ENCODE peak calls at places on chromosome 18, in four cellular contexts. One of them, this sample, is unnamed.

GRCh38 chr18:75489493-75490190 is 62.1 kb upstream of the SMIM21 start:
- DNase-seq in K562: no peak
- DNase-seq in WTC11: no peak
- DNase-seq in H1: no peak
- DNase-seq in this sample: no peak

GRCh38 chr18:36015629-36016028 is 43.1 kb downstream of the RMP24 start:
- DNase-seq in K562: no peak
- DNase-seq in WTC11: no peak
- DNase-seq in H1: no peak
- DNase-seq in this sample: no peak

GRCh38 chr18:49362431-49362830 is 98.0 kb downstream of the DYM start:
- DNase-seq in K562: no peak
- DNase-seq in WTC11: no peak
- DNase-seq in H1: no peak
- DNase-seq in this sample: no peak

GRCh38 chr18:37385846-37386435 is 179.7 kb downstream of the CELF4 start:
- DNase-seq in K562: peak
- DNase-seq in WTC11: no peak
- DNase-seq in H1: no peak
- DNase-seq in this sample: peak

GRCh38 chr18:13452448-13452811 is 233.9 kb downstream of the LDLRAD4 start:
- DNase-seq in K562: no peak
- DNase-seq in WTC11: no peak
- DNase-seq in H1: no peak
- DNase-seq in this sample: no peak

GRCh38 chr18:36441872-36442271 is 144.4 kb downstream of the FHOD3 start:
- DNase-seq in K562: no peak
- DNase-seq in WTC11: no peak
- DNase-seq in H1: no peak
- DNase-seq in this sample: no peak

GRCh38 chr18:25953111-25953510 is 137.3 kb downstream of the SS18 start:
- DNase-seq in K562: no peak
- DNase-seq in WTC11: no peak
- DNase-seq in H1: no peak
- DNase-seq in this sample: no peak

GRCh38 chr18:46939337-46939963 is 22.0 kb downstream of the KATNAL2 start:
- DNase-seq in K562: no peak
- DNase-seq in WTC11: no peak
- DNase-seq in H1: no peak
- DNase-seq in this sample: no peak

GRCh38 chr18:37659906-37660305 is 94.3 kb upstream of the CELF4 start:
- DNase-seq in K562: no peak
- DNase-seq in WTC11: no peak
- DNase-seq in H1: no peak
- DNase-seq in this sample: no peak

GRCh38 chr18:2096581-2096980 is 474.7 kb downstream of the METTL4 start:
- DNase-seq in K562: no peak
- DNase-seq in WTC11: no peak
- DNase-seq in H1: no peak
- DNase-seq in this sample: no peak

GRCh38 chr18:37422116-37422515 is 143.5 kb downstream of the CELF4 start:
- DNase-seq in K562: no peak
- DNase-seq in WTC11: no peak
- DNase-seq in H1: no peak
- DNase-seq in this sample: peak

GRCh38 chr18:12278153-12278764 is 24.1 kb downstream of the CIDEA start:
- DNase-seq in K562: no peak
- DNase-seq in WTC11: peak
- DNase-seq in H1: no peak
- DNase-seq in this sample: no peak

GRCh38 chr18:13005289-13005688 is 14.1 kb downstream of the CEP192 start:
- DNase-seq in K562: no peak
- DNase-seq in WTC11: no peak
- DNase-seq in H1: no peak
- DNase-seq in this sample: no peak

GRCh38 chr18:13500227-13500865 is 226.0 kb downstream of the FAM210A start:
- DNase-seq in K562: no peak
- DNase-seq in WTC11: peak
- DNase-seq in H1: peak
- DNase-seq in this sample: no peak

GRCh38 chr18:76380791-76381405 is 114.1 kb downstream of the ZNF516 start:
- DNase-seq in K562: peak
- DNase-seq in WTC11: peak
- DNase-seq in H1: peak
- DNase-seq in this sample: no peak

GRCh38 chr18:76923485-76924085 is 101.2 kb downstream of the ZNF236 start:
- DNase-seq in K562: peak
- DNase-seq in WTC11: peak
- DNase-seq in H1: peak
- DNase-seq in this sample: peak

GRCh38 chr18:21703241-21703820 is 1.2 kb downstream of the ABHD3 start:
- DNase-seq in K562: peak
- DNase-seq in WTC11: peak
- DNase-seq in H1: no peak
- DNase-seq in this sample: peak

GRCh38 chr18:45050712-45051639 is 370.3 kb downstream of the SETBP1 start:
- DNase-seq in K562: no peak
- DNase-seq in WTC11: no peak
- DNase-seq in H1: no peak
- DNase-seq in this sample: peak

GRCh38 chr18:45456076-45457066 is 158.9 kb upstream of the SLC14A2 start:
- DNase-seq in K562: no peak
- DNase-seq in WTC11: no peak
- DNase-seq in H1: no peak
- DNase-seq in this sample: no peak

GRCh38 chr18:45890606-45891005 is 65.1 kb downstream of the SIGLEC15 start:
- DNase-seq in K562: no peak
- DNase-seq in WTC11: no peak
- DNase-seq in H1: no peak
- DNase-seq in this sample: no peak

GRCh38 chr18:58117685-58118403 is 73.8 kb downstream of the NEDD4L start:
- DNase-seq in K562: peak
- DNase-seq in WTC11: no peak
- DNase-seq in H1: no peak
- DNase-seq in this sample: no peak

GRCh38 chr18:28786941-28787340 is 610.0 kb upstream of the CDH2 start:
- DNase-seq in K562: no peak
- DNase-seq in WTC11: no peak
- DNase-seq in H1: no peak
- DNase-seq in this sample: no peak

GRCh38 chr18:75265255-75265654 is 54.7 kb downstream of the TSHZ1 start:
- DNase-seq in K562: no peak
- DNase-seq in WTC11: no peak
- DNase-seq in H1: no peak
- DNase-seq in this sample: no peak

GRCh38 chr18:62715439-62715792 is at the start of gene PHLPP1:
- DNase-seq in K562: no peak
- DNase-seq in WTC11: no peak
- DNase-seq in H1: no peak
- DNase-seq in this sample: no peak
- TF ChIP-seq USF2 in K562: no peak
- TF ChIP-seq USF2 in WTC11: no peak
- TF ChIP-seq USF2 in H1: no peak
- TF ChIP-seq USF2 in this sample: no peak

GRCh38 chr18:50969448-50969847 is 1.6 kb downstream of the ELAC1 start:
- DNase-seq in K562: no peak
- DNase-seq in WTC11: no peak
- DNase-seq in H1: no peak
- DNase-seq in this sample: no peak

GRCh38 chr18:50973367-50974126 is 5.7 kb downstream of the ELAC1 start:
- DNase-seq in K562: no peak
- DNase-seq in WTC11: no peak
- DNase-seq in H1: no peak
- DNase-seq in this sample: no peak

GRCh38 chr18:50967714-50968661 is at the start of gene ELAC1:
- DNase-seq in K562: peak
- DNase-seq in WTC11: peak
- DNase-seq in H1: peak
- DNase-seq in this sample: peak

GRCh38 chr18:50970006-50970405 is 2.2 kb downstream of the ELAC1 start:
- DNase-seq in K562: no peak
- DNase-seq in WTC11: no peak
- DNase-seq in H1: no peak
- DNase-seq in this sample: no peak
- TF ChIP-seq TEAD4 in K562: no peak
- TF ChIP-seq TEAD4 in WTC11: no peak
- TF ChIP-seq TEAD4 in H1: no peak
- TF ChIP-seq TEAD4 in this sample: no peak

DNA sequence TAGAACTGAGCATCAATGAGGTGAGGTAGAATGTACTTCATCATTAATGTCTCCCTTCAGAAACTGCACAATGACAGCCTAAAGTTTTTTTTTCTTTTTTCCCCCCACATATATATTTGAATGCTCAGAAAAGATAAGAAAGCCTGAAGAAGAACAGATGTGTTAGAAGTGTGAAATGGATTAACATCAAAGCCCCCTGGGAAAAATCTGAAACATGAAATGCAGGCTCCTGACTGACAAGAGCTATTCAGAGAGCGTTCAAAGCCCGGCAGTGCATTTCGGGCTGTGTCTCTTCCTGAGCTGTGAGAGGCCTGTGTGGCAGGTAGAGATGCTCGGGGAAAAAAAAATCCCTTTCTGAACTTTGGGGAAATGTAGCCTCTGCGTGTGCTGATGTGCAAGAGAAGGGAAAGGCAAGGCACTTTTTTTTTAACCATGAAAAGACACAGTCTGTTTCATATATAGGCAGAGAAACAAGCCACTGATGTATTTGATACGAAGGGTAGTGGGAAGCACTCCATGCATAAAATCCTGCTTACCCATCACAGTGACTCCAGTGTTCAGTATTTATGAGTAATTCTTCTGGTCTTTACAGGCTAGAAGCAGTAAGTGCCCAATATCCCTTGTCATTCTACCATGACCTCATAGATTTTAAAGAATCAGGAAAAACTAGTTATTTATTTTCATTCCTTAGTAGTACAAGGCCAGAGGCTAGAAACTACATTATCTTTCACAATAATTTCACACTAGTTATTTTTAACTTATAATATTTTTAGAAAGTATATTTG is 1574.2 kb upstream of the PIK3C3 start:
- DNase-seq in K562: no peak
- DNase-seq in WTC11: no peak
- DNase-seq in H1: no peak
- DNase-seq in this sample: peak
- TF ChIP-seq USF2 in K562: no peak
- TF ChIP-seq USF2 in WTC11: no peak
- TF ChIP-seq USF2 in H1: no peak
- TF ChIP-seq USF2 in this sample: no peak

DNA sequence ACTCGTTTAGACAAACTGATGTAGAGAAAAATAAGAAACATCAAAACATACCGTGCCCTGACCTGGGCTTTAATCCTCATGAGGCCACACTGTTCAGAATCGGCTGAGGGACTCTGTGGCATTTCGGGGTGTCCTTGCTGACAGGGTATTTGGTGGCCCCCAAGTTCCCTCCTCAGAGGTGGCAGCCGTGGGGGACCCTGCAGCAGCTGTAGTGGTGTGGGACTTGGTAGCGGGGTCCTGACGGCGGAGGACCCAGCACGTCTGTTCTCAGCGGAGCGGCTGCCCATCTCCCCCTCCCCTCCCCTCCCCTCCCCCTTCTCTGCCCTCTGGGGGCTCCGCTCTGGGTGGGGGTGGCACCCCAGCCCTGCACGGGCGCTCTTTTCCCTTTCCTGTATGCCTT is 18.4 kb downstream of the KCNG2 start:
- DNase-seq in K562: no peak
- DNase-seq in WTC11: no peak
- DNase-seq in H1: no peak
- DNase-seq in this sample: no peak
- TF ChIP-seq TEAD4 in K562: no peak
- TF ChIP-seq TEAD4 in WTC11: no peak
- TF ChIP-seq TEAD4 in H1: no peak
- TF ChIP-seq TEAD4 in this sample: no peak

GRCh38 chr18:53796042-53796729 is 428.3 kb downstream of the MBD2 start:
- DNase-seq in K562: no peak
- DNase-seq in WTC11: no peak
- DNase-seq in H1: no peak
- DNase-seq in this sample: no peak
- TF ChIP-seq USF2 in K562: no peak
- TF ChIP-seq USF2 in WTC11: no peak
- TF ChIP-seq USF2 in H1: no peak
- TF ChIP-seq USF2 in this sample: no peak

GRCh38 chr18:56891870-56892269 is 240.7 kb downstream of the WDR7 start:
- DNase-seq in K562: no peak
- DNase-seq in WTC11: no peak
- DNase-seq in H1: no peak
- DNase-seq in this sample: no peak

GRCh38 chr18:56889621-56890020 is 238.5 kb downstream of the WDR7 start:
- DNase-seq in K562: no peak
- DNase-seq in WTC11: no peak
- DNase-seq in H1: no peak
- DNase-seq in this sample: no peak

GRCh38 chr18:56891116-56891515 is 240.0 kb downstream of the WDR7 start:
- DNase-seq in K562: no peak
- DNase-seq in WTC11: no peak
- DNase-seq in H1: no peak
- DNase-seq in this sample: no peak

GRCh38 chr18:56888978-56889377 is 237.8 kb downstream of the WDR7 start:
- DNase-seq in K562: no peak
- DNase-seq in WTC11: no peak
- DNase-seq in H1: no peak
- DNase-seq in this sample: no peak

DNA sequence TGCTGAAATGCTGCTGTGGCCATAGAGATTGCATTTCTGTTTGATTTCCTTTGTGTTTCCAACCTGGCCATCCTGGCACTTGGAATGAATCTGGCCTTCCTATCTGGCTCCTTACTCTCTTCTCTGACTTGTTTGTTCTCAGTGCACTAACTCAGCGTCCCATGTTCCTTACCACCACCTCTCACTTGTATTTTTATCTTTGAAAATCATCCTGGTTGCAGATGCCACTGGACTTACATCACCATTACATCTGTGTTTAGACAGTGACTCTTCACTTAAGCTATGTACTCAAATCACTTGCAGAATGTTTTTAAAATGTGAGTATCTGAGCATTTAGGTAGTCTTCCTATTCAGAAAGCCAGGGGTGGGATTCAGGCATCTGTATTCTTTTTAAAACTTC is 239.5 kb downstream of the WDR7 start:
- DNase-seq in K562: no peak
- DNase-seq in WTC11: no peak
- DNase-seq in H1: no peak
- DNase-seq in this sample: no peak
- TF ChIP-seq TEAD4 in K562: no peak
- TF ChIP-seq TEAD4 in WTC11: no peak
- TF ChIP-seq TEAD4 in H1: no peak
- TF ChIP-seq TEAD4 in this sample: peak

DNA sequence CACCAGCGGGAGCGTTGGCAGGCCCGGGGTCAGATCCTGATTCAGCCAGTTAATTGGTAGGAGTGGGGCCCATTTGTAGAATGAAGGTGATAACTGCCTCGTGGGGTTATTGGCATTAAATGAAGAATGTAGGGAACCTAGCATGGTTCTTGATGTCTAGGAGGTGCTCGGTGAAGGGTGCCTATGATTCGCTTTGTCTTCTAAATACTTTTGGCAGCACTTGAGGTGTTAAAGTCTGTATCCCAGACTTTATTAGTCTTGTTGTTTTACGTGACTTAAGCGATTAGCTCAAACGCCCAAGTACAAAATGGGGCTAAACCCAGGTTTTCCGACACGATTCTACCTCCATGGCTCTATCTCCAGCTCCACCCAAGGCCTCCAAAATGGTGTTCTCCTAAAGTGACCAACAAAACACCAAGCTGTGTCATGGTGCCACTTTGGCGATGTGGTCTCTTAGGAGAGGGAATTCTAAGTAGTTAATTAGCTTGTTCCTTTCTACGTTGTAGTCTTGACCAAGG is 980 bp upstream of the PPP4R1 start:
- DNase-seq in K562: no peak
- DNase-seq in WTC11: no peak
- DNase-seq in H1: no peak
- DNase-seq in this sample: no peak
- TF ChIP-seq USF2 in K562: no peak
- TF ChIP-seq USF2 in WTC11: no peak
- TF ChIP-seq USF2 in H1: no peak
- TF ChIP-seq USF2 in this sample: no peak

This sample was measured in SK-N-SH.